ENCODE peak calls at places on chromosomes 2 and 18, in ten cellular contexts. X is lower lobe of right lung, S is tibial artery, R is PC-9, W is OCI-LY7, A is colonic mucosa, L is mammary epithelial cell, F is testis, H is transverse colon, U is upper lobe of left lung. M is an unnamed sample. For H3K4me1, the result is how much of the 10 kb centered on the place peaks cover.

GRCh38 chr2:5798083-5798482 is 105.9 kb downstream of the SOX11 start:
- DNase-seq in S (no peak), W (no peak), U (no peak), F (no peak), R (no peak), X (no peak), A (no peak), H (no peak), L (no peak), M (no peak)

GRCh38 chr2:6538607-6539006 is 327.1 kb downstream of the CMPK2 start:
- DNase-seq in F (no peak), A (no peak), U (no peak), X (no peak), W (no peak), S (no peak), R (no peak), H (no peak), L (no peak), M (no peak)

GRCh38 chr2:69837533-69837932 is 8.1 kb downstream of the GMCL1 start:
- DNase-seq in A (no peak), U (no peak), W (no peak), L (no peak), H (no peak), R (no peak), X (no peak), S (no peak), F (no peak), M (no peak)

GRCh38 chr2:17083902-17084301 is 418.3 kb upstream of the CYRIA start:
- DNase-seq in X (no peak), A (no peak), H (no peak), S (no peak), F (no peak), U (no peak), W (no peak), L (no peak), R (no peak), M (no peak)

GRCh38 chr2:121721926-121722325 is 14.7 kb downstream of the NIFK start:
- DNase-seq in U (no peak), F (no peak), S (no peak), H (no peak), R (no peak), X (no peak), L (peak), A (no peak), W (no peak), M (no peak)

GRCh38 chr2:128510701-128511100 is 192.0 kb upstream of the HS6ST1 start:
- DNase-seq in L (no peak), A (no peak), X (no peak), W (no peak), U (no peak), S (no peak), H (no peak), F (no peak), R (no peak), M (no peak)

GRCh38 chr2:241788572-241788971 is 11.9 kb downstream of the GAL3ST2 start:
- DNase-seq in R (no peak), U (no peak), X (no peak), W (peak), F (no peak), S (no peak), A (no peak), H (peak), L (peak), M (no peak)

GRCh38 chr2:220117010-220117409 is 489.6 kb downstream of the SLC4A3 start:
- DNase-seq in A (no peak), S (no peak), X (no peak), L (no peak), U (no peak), F (no peak), W (no peak), R (no peak), H (no peak), M (no peak)

GRCh38 chr18:37138456-37138855 is 309.5 kb downstream of the KIAA1328 start:
- DNase-seq in L (no peak), W (no peak), F (no peak), X (no peak), R (no peak), S (no peak), A (no peak), H (no peak), U (no peak), M (no peak)

GRCh38 chr18:31061945-31062344 is 19.4 kb upstream of the DSC3 start:
- DNase-seq in U (no peak), F (no peak), S (no peak), H (no peak), R (no peak), A (no peak), X (no peak), W (no peak), L (no peak), M (no peak)

GRCh38 chr2:29767606-29768335 is 153.6 kb downstream of the ALK start:
- DNase-seq in H (no peak), L (no peak), S (no peak), F (no peak), W (no peak), X (no peak), R (no peak), U (no peak), A (no peak), M (no peak)

GRCh38 chr2:191280834-191281756 is 35.9 kb downstream of the MYO1B start:
- DNase-seq in R (no peak), H (no peak), U (no peak), X (no peak), L (no peak), S (no peak), F (no peak), W (no peak), A (no peak), M (no peak)

GRCh38 chr2:137947714-137948336 is 16.4 kb upstream of the HNMT start:
- DNase-seq in R (peak), U (no peak), A (peak), W (peak), L (peak), H (peak), X (peak), F (peak), S (peak), M (peak)

GRCh38 chr2:207122914-207123744 is 42.6 kb downstream of the KLF7 start:
- DNase-seq in R (peak), H (no peak), X (no peak), U (no peak), L (no peak), W (no peak), F (no peak), S (no peak), A (no peak), M (no peak)

GRCh38 chr2:71269511-71270090 is 42.7 kb upstream of the PAIP2B start:
- DNase-seq in S (no peak), L (no peak), R (no peak), A (no peak), X (no peak), W (no peak), F (no peak), H (no peak), U (no peak), M (no peak)

GRCh38 chr2:167759531-167759930 is 487.9 kb downstream of the STK39 start:
- DNase-seq in A (no peak), F (no peak), U (no peak), R (no peak), S (no peak), L (no peak), W (no peak), H (no peak), X (no peak), M (no peak)

GRCh38 chr18:57784034-57784815 is 18.9 kb downstream of the ATP8B1 start:
- DNase-seq in U (no peak), X (no peak), F (no peak), L (peak), S (no peak), A (no peak), H (no peak), W (no peak), R (no peak), M (no peak)

GRCh38 chr2:58135861-58136260 is 89.3 kb downstream of the VRK2 start:
- DNase-seq in H (no peak), X (no peak), S (no peak), A (no peak), F (no peak), R (no peak), L (no peak), W (no peak), U (no peak), M (no peak)

GRCh38 chr18:74654637-74655036 is 57.0 kb downstream of the ZNF407 start:
- DNase-seq in L (no peak), S (no peak), X (no peak), R (no peak), W (no peak), H (no peak), U (no peak), F (no peak), A (no peak), M (no peak)

GRCh38 chr2:37858197-37858711 is 66.8 kb upstream of the RMDN2 start:
- DNase-seq in R (no peak), L (no peak), W (no peak), X (no peak), F (no peak), S (peak), H (peak), A (no peak), U (no peak), M (no peak)

GRCh38 chr2:17475285-17475684 is 43.0 kb downstream of the RAD51AP2 start:
- DNase-seq in F (no peak), L (peak), R (no peak), W (no peak), X (no peak), H (no peak), U (no peak), A (no peak), S (no peak), M (no peak)

GRCh38 chr18:79657342-79657996 is 22.1 kb upstream of the CTDP1 start:
- DNase-seq in W (no peak), X (no peak), A (no peak), L (peak), R (no peak), U (peak), H (no peak), F (no peak), S (no peak), M (no peak)

GRCh38 chr2:127674241-127675209 is 805 bp downstream of the LIMS2 start:
- DNase-seq in H (no peak), W (no peak), F (peak), S (peak), R (no peak), X (no peak), L (no peak), U (peak), A (no peak), M (no peak)

GRCh38 chr18:62784338-62784965 is 69.1 kb downstream of the PHLPP1 start:
- DNase-seq in F (no peak), U (no peak), X (no peak), S (no peak), W (no peak), H (no peak), L (no peak), A (no peak), R (no peak), M (no peak)

GRCh38 chr2:216548901-216549321 is 50.3 kb downstream of the RPL37A start:
- DNase-seq in A (no peak), H (no peak), R (no peak), F (no peak), U (no peak), W (no peak), X (no peak), L (no peak), S (peak), M (no peak)

GRCh38 chr18:22193466-22193865 is 24.1 kb downstream of the GATA6 start:
- DNase-seq in S (no peak), R (no peak), H (peak), X (no peak), A (peak), F (peak), L (no peak), U (no peak), W (no peak), M (no peak)

GRCh38 chr2:230023313-230023712 is 45.4 kb downstream of the SLC16A14 start:
- DNase-seq in U (no peak), R (no peak), W (no peak), H (no peak), A (no peak), F (no peak), X (no peak), L (no peak), S (no peak), M (no peak)
- TF ChIP-seq CTCF in U (no peak), R (no peak), W (no peak), H (no peak), A (no peak), F (no peak), X (no peak), L (no peak), S (no peak), M (no peak)

GRCh38 chr2:239247401-239248245 is 153.2 kb downstream of the HDAC4 start:
- DNase-seq in U (no peak), A (no peak), F (no peak), H (peak), R (peak), X (no peak), S (no peak), L (no peak), W (no peak), M (no peak)

GRCh38 chr2:239244625-239245024 is 156.2 kb downstream of the HDAC4 start:
- DNase-seq in A (no peak), H (no peak), F (no peak), L (no peak), X (no peak), W (no peak), R (no peak), S (no peak), U (no peak), M (no peak)

GRCh38 chr2:239245872-239246701 is 154.7 kb downstream of the HDAC4 start:
- DNase-seq in A (peak), S (no peak), U (no peak), H (peak), W (no peak), X (no peak), F (no peak), R (peak), L (peak), M (peak)

GRCh38 chr2:239246723-239247122 is 154.1 kb downstream of the HDAC4 start:
- DNase-seq in W (no peak), S (no peak), A (peak), H (peak), R (peak), L (peak), X (no peak), U (no peak), F (no peak), M (no peak)

DNA sequence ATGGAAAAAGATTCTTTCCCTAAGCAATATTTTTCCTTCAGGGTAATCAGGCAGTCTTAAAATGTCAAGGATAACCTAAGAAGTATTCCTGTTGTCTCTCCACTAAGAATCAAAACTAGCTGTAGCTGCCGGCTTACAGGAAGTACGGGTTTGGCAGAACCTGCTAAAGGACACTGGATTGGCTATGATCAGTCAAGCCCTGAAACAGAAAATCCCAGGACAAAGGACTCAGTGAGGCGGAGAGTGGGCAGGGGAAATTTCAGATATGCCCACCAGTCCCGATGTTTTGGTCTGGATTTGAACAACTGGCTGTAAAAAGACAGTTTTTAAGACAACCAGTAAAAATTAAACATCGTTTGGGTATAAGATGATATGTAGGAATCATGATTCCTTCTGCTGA is 155.7 kb downstream of the HDAC4 start:
- DNase-seq in S (no peak), A (no peak), R (no peak), H (no peak), W (no peak), U (no peak), F (no peak), L (no peak), X (no peak), M (no peak)
- H3K4me1 ChIP-seq in S (under half), A (under half), R (under half), H (under half), W (under half), U (under half), F (under half), L (under half), X (under half), M (under half)

GRCh38 chr2:33225350-33225749 is 251.1 kb upstream of the RASGRP3 start:
- DNase-seq in X (no peak), U (no peak), S (no peak), A (no peak), H (no peak), L (no peak), F (no peak), R (no peak), W (no peak), M (no peak)

GRCh38 chr2:33226546-33226945 is 249.9 kb upstream of the RASGRP3 start:
- DNase-seq in W (no peak), H (no peak), U (no peak), L (no peak), R (no peak), X (no peak), F (no peak), S (no peak), A (no peak), M (no peak)

GRCh38 chr2:33230877-33231276 is 245.6 kb upstream of the RASGRP3 start:
- DNase-seq in R (no peak), S (no peak), A (no peak), W (no peak), X (no peak), H (no peak), L (no peak), F (no peak), U (no peak), M (no peak)

GRCh38 chr2:33229646-33230045 is 246.8 kb upstream of the RASGRP3 start:
- DNase-seq in R (no peak), W (no peak), H (no peak), F (no peak), X (no peak), U (no peak), A (no peak), L (no peak), S (no peak), M (no peak)

DNA sequence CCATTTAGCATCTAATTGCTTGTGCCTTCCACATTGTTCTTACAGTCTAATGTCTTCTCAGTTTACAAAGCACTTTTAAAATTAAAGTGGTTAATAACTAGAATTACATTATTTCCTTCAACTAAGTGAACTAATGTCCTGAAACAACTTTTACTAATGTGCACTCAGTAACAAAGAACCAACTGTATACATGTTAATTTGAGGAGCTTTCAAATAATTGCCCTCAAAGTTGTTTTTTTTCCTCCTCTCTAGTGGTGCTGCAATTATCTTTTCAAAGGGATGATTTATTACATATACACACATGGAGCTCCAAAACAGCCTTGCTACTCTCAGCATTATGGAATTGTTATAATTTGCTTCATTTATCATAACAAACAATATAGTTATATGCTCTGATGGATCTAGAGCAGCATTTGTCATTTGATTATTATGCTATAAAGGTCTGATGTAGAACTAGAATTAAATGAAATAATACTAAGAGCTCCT is 246.3 kb upstream of the RASGRP3 start:
- DNase-seq in W (no peak), H (no peak), U (no peak), F (no peak), S (no peak), L (no peak), R (no peak), A (no peak), X (no peak), M (no peak)
- TF ChIP-seq CTCF in W (no peak), H (no peak), U (no peak), F (no peak), S (no peak), L (no peak), R (no peak), A (no peak), X (no peak), M (no peak)

GRCh38 chr2:45747363-45747762 is 95.9 kb downstream of the PRKCE start:
- DNase-seq in R (no peak), X (no peak), L (no peak), A (no peak), U (no peak), S (no peak), F (no peak), H (no peak), W (no peak), M (no peak)
- H3K4me1 ChIP-seq in R (under half), X (under half), L (under half), A (under half), U (under half), S (under half), F (under half), H (under half), W (under half), M (under half)

M was measured in pancreas.